ENCODE peak calls at places on chromosomes 7 and 10, in five cellular contexts. H is astrocyte of the spinal cord, X is fibroblast of pulmonary artery, G is gastrocnemius medialis, V is hepatocyte. U is an unnamed sample.

GRCh38 chr7:151632750-151633515 is 113.2 kb upstream of the RHEB start:
- DNase-seq in X (peak; percentile 43), V (peak; percentile 48), H (peak; percentile 52), G (no peak), U (no peak)

GRCh38 chr10:71985542-71986250 is 21.5 kb downstream of the CHST3 start:
- DNase-seq in H (peak; percentile 68), X (peak; percentile 91), V (no peak), G (no peak), U (no peak)

GRCh38 chr10:129323877-129324276 is 143.2 kb upstream of the MGMT start:
- DNase-seq in G (no peak), X (no peak), V (no peak), H (no peak), U (no peak)

GRCh38 chr10:97267671-97268070 is 24.8 kb downstream of the ARHGAP19 start:
- DNase-seq in V (no peak), G (no peak), H (no peak), X (peak; percentile 31), U (no peak)

GRCh38 chr10:117005454-117006055 is 568 bp upstream of the SHTN1 start:
- DNase-seq in G (no peak), X (no peak), H (no peak), V (peak; percentile 52), U (no peak)

GRCh38 chr10:117631276-117632151 is 89.0 kb downstream of the EMX2 start:
- DNase-seq in H (no peak), V (peak; percentile 4), X (no peak), G (peak; percentile 46), U (no peak)

GRCh38 chr7:127666602-127667001 is 14.6 kb downstream of the SND1 start:
- DNase-seq in H (no peak), X (no peak), G (no peak), V (no peak), U (no peak)

GRCh38 chr7:8143151-8143874 is 118.7 kb downstream of the ICA1 start:
- DNase-seq in H (no peak), X (no peak), V (no peak), G (no peak), U (no peak)

GRCh38 chr10:26555719-26556368 is 117.7 kb downstream of the APBB1IP start:
- DNase-seq in H (peak; percentile 29), G (peak; percentile 68), V (peak; percentile 75), X (peak; percentile 87), U (no peak)

GRCh38 chr10:32333849-32334248 is 13.1 kb downstream of the EPC1 start:
- DNase-seq in V (no peak), G (no peak), X (no peak), H (no peak), U (no peak)

GRCh38 chr10:119301397-119301796 is 94.0 kb downstream of the GRK5 start:
- DNase-seq in G (no peak), X (no peak), V (no peak), H (no peak), U (no peak)

GRCh38 chr10:70503776-70504175 is 25.2 kb downstream of the PALD1 start:
- DNase-seq in H (no peak), G (no peak), V (no peak), X (no peak), U (no peak)

GRCh38 chr7:47458057-47458456 is 123.9 kb downstream of the TNS3 start:
- DNase-seq in G (peak; percentile 83), H (peak; percentile 92), X (peak; percentile 79), V (no peak), U (peak; percentile 98)

GRCh38 chr10:107548301-107548700 is 383.8 kb upstream of the SORCS1 start:
- DNase-seq in H (no peak), X (peak; percentile 7), G (no peak), V (no peak), U (no peak)

GRCh38 chr10:57897611-57898010 is 370.1 kb downstream of the IPMK start:
- DNase-seq in V (no peak), G (no peak), X (no peak), H (no peak), U (no peak)

DNA sequence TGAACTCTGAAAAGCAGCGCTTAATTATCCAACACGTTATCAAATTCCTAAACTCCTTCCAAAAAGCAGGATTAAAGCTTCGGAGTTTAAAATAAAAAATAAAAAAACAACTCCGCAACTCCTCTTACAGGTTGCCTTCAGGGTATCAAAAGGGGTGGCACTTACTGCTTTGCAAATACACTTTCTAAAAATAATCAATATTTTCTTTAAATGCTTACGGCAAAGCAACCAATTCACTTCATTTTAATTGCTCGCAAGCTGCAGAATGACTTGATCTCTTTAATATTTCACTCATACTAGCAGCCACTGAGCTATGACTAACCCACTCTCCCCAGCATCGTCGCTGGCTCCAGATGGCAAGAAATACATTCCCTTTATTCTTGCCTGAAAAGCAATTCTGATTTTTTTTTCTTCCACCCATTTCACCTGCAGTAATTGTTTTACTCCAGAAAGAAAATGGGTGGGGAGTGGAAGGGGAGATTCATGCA is 54.4 kb upstream of the FHIP2A start:
- DNase-seq in H (peak; percentile 66), G (no peak), V (no peak), X (peak; percentile 21), U (no peak)
- H3K4me3 ChIP-seq in H (peak overlapping the region; percentile 51), G (peak overlapping the region; percentile 72), V (peak overlapping the region; percentile 79), X (peak overlapping the region; percentile 38), U (peak overlapping the region; percentile 60)

GRCh38 chr10:102781089-102781920 is 37.6 kb downstream of the WBP1L start:
- DNase-seq in X (peak; percentile 58), V (peak; percentile 32), H (peak; percentile 37), G (no peak), U (no peak)

GRCh38 chr10:102778781-102779180 is 35.0 kb downstream of the WBP1L start:
- DNase-seq in V (no peak), G (no peak), X (no peak), H (no peak), U (no peak)

GRCh38 chr10:102780246-102780645 is 36.5 kb downstream of the WBP1L start:
- DNase-seq in X (peak; percentile 77), H (peak; percentile 50), V (no peak), G (no peak), U (no peak)

GRCh38 chr10:102777696-102778530 is 34.2 kb downstream of the WBP1L start:
- DNase-seq in H (no peak), X (no peak), V (peak; percentile 42), G (no peak), U (no peak)

GRCh38 chr10:102779680-102780079 is 35.9 kb downstream of the WBP1L start:
- DNase-seq in H (no peak), G (peak; percentile 77), X (peak; percentile 53), V (peak; percentile 36), U (no peak)
- H3K4me3 ChIP-seq in H (no peak overlapping the region), G (peak overlapping the region; percentile 65), X (peak overlapping the region; percentile 30), V (no peak overlapping the region), U (no peak overlapping the region)

GRCh38 chr7:19663816-19664531 is 44.9 kb downstream of the POLR1F start:
- DNase-seq in H (no peak), X (no peak), G (no peak), V (no peak), U (no peak)
- H3K4me3 ChIP-seq in H (no peak overlapping the region), X (no peak overlapping the region), G (no peak overlapping the region), V (no peak overlapping the region), U (no peak overlapping the region)

GRCh38 chr10:17756557-17757208 is 4.7 kb downstream of the TMEM236 start:
- DNase-seq in X (peak; percentile 16), G (no peak), H (no peak), V (peak; percentile 40), U (no peak)
- H3K4me3 ChIP-seq in X (no peak overlapping the region), G (no peak overlapping the region), H (no peak overlapping the region), V (no peak overlapping the region), U (no peak overlapping the region)

DNA sequence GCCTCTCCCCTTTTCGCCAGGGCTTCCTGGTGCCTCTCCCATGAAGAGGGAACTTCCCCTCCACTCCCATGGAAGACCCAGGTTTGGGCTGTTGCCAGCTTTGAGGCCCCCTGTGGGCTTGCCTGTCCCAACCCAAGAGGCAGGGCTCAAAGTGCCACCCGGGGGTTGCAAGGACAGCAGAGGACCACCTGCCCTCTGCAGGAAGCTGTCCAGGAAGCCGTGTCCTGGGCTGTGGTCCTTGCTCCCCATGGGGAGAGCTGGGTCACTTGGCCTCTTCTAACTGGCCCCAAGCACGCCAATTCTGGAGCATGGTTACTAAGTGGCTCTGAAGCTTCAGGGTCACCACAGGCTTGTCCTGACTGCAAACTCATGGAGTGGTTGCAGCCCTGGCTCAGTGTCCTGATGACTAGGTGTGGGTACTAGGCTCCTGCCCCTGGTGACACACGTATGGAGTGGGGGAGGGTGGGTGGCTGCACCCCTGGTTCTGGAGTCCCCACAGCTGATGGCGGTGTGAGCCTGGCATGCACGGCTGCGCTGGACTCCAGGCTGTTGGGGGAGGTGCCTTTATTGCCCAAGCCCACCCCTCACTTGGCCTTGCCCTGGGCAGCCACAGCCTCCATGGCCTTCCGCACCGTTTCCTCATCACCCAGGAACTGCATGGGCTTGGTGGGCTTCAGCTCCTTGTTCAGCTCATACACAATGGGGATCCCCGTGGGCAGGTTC is 3.0 kb downstream of the PGAM2 start:
- DNase-seq in V (no peak), G (no peak), H (no peak), X (no peak), U (no peak)
- H3K4me3 ChIP-seq in V (no peak overlapping the region), G (no peak overlapping the region), H (no peak overlapping the region), X (no peak overlapping the region), U (no peak overlapping the region)

U was measured in HFF-Myc.